ENCODE peak calls at places on chromosomes 5 and 9, in five cellular contexts. E is ovary, C is dorsolateral prefrontal cortex, F is psoas muscle, V is cardiac muscle cell. Y is an unnamed sample.

GRCh38 chr9:1208185-1208584 is 158.0 kb downstream of the DMRT2 start:
- DNase-seq in E (no peak), C (no peak), F (no peak), V (no peak), Y (no peak)

GRCh38 chr9:130579738-130580463 is 524 bp downstream of the FUBP3 start:
- DNase-seq in E (no peak), C (no peak), F (no peak), V (no peak), Y (no peak)

GRCh38 chr9:113687680-113688371 is 188.3 kb upstream of the ZNF618 start:
- DNase-seq in E (peak), C (no peak), F (no peak), V (peak), Y (peak)

GRCh38 chr9:131666779-131667178 is 73.1 kb downstream of the RAPGEF1 start:
- DNase-seq in E (no peak), C (no peak), F (no peak), V (no peak), Y (no peak)

GRCh38 chr5:80555099-80555498 is 15.0 kb downstream of the ANKRD34B start:
- DNase-seq in E (no peak), C (no peak), F (no peak), V (no peak), Y (no peak)

GRCh38 chr9:128215491-128216404 is 12.6 kb downstream of the DNM1 start:
- DNase-seq in E (no peak), C (no peak), F (no peak), V (no peak), Y (no peak)

GRCh38 chr9:131095666-131096489 is 453 bp upstream of the AIF1L start:
- DNase-seq in E (no peak), C (peak), F (peak), V (peak), Y (peak)

GRCh38 chr5:17113174-17113941 is 104.1 kb upstream of the BASP1 start:
- DNase-seq in E (no peak), C (no peak), F (no peak), V (no peak), Y (peak)

GRCh38 chr5:115551415-115551814 is 6.8 kb upstream of the FEM1C start:
- DNase-seq in E (no peak), C (no peak), F (no peak), V (no peak), Y (peak)

GRCh38 chr5:141508440-141508807 is 19.5 kb downstream of the PCDHGC5 start:
- DNase-seq in E (no peak), C (no peak), F (no peak), V (no peak), Y (no peak)

GRCh38 chr9:97710356-97711222 is 13.4 kb upstream of the XPA start:
- DNase-seq in E (peak), C (peak), F (no peak), V (peak), Y (peak)

GRCh38 chr9:22229069-22229468 is 217.6 kb upstream of the DMRTA1 start:
- DNase-seq in E (no peak), C (no peak), F (no peak), V (no peak), Y (no peak)

GRCh38 chr5:61290815-61291214 is 41.2 kb upstream of the ZSWIM6 start:
- DNase-seq in E (no peak), C (no peak), F (no peak), V (no peak), Y (no peak)

GRCh38 chr5:34497031-34497808 is 158.9 kb upstream of the RAI14 start:
- DNase-seq in E (peak), C (no peak), F (peak), V (no peak), Y (no peak)

GRCh38 chr5:115666023-115666422 is 40.2 kb upstream of the TMED7 start:
- DNase-seq in E (no peak), C (no peak), F (no peak), V (no peak), Y (no peak)

GRCh38 chr9:8259028-8259427 is 459.4 kb upstream of the DMAC1 start:
- DNase-seq in E (no peak), C (no peak), F (no peak), V (no peak), Y (no peak)

GRCh38 chr5:131019601-131020315 is 145.3 kb downstream of the HINT1 start:
- DNase-seq in E (no peak), C (no peak), F (no peak), V (no peak), Y (peak)

GRCh38 chr9:71524446-71524845 is 243.9 kb downstream of the CEMIP2 start:
- DNase-seq in E (no peak), C (no peak), F (no peak), V (no peak), Y (no peak)

GRCh38 chr5:109962882-109963603 is 273.3 kb downstream of the MAN2A1 start:
- DNase-seq in E (no peak), C (no peak), F (no peak), V (no peak), Y (no peak)
- H3K27ac ChIP-seq in E (no peak), C (no peak), F (no peak), V (no peak), Y (no peak)

DNA sequence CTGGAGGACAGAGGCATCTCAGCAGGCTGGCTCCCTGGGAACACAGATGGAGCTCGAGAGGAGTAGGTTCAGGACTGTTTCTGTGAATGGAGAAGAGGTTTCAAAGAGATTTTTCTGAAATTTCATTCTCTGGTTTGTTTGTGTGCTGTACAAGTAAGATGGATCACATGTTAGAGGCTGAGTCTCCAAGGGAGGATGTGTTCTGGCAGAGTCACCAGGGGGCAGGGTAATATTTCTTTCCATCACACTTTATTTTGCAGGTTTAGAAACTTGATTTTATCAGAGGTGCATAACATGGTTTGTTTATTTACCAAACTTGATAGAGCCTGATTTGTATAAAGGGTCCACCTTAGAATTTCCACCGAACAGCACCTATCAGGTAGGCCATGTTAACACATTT is 69.2 kb upstream of the ARL15 start:
- DNase-seq in E (no peak), C (no peak), F (no peak), V (no peak), Y (no peak)
- H3K4me3 ChIP-seq in E (no peak), C (no peak), F (no peak), V (no peak), Y (no peak)

DNA sequence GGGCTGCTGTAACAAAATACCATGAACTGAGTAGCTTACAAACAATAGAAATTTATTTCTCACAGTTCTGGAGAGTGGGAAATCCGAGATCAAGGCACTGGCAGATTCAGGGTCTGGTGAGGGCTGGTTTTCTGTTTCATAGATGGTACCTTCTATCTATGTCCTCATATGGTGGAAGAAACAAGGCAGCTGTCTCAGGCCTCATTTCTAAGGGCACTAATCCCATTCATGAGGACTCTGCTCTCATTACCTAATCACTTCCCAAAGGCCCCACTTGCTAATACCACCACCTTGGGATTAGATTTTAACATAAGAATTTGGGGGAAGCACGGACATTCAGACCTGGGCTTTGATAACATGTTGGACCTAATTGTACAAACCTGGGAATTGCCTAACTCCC is 13.5 kb downstream of the RFESD start:
- DNase-seq in E (no peak), C (no peak), F (no peak), V (no peak), Y (no peak)
- H3K27ac ChIP-seq in E (no peak), C (no peak), F (no peak), V (no peak), Y (no peak)

GRCh38 chr5:42952575-42952974 is 87.5 kb downstream of the ANXA2R start:
- DNase-seq in E (no peak), C (no peak), F (no peak), V (no peak), Y (no peak)
- H3K4me3 ChIP-seq in E (peak), C (peak), F (peak), V (no peak), Y (peak)

GRCh38 chr9:89493181-89493580 is 4.7 kb downstream of the SEMA4D start:
- DNase-seq in E (no peak), C (no peak), F (no peak), V (no peak), Y (no peak)

GRCh38 chr9:89494199-89494598 is 3.7 kb downstream of the SEMA4D start:
- DNase-seq in E (no peak), C (no peak), F (no peak), V (no peak), Y (no peak)

GRCh38 chr9:89493671-89494070 is 4.2 kb downstream of the SEMA4D start:
- DNase-seq in E (no peak), C (no peak), F (no peak), V (no peak), Y (no peak)

GRCh38 chr9:89491688-89492087 is 6.2 kb downstream of the SEMA4D start:
- DNase-seq in E (no peak), C (no peak), F (no peak), V (no peak), Y (no peak)

DNA sequence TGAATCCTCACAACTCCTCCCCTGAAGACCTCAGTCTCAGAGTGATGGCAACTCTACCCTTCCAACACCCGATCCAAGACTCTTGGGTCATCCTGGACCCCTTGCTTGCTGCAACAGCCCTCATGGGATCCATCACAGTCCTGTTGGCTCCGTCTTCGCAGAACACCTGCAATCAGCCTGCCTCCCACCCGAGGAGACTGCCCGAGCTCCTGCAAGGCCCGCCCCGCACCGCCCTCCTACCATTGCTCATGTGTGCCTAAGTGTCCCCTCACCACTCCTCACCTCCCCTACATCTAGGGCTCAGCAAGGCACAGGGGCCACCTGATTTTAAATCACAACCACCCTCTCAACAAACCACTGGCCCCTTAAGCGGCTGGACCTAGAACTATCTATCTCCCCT is 5.3 kb downstream of the SEMA4D start:
- DNase-seq in E (no peak), C (no peak), F (no peak), V (no peak), Y (no peak)
- H3K27ac ChIP-seq in E (no peak), C (no peak), F (no peak), V (no peak), Y (no peak)